ENCODE peak calls at places on chromosomes 3 and 15, in eight cellular contexts. Z is lower lobe of right lung, B is fibroblast of lung, X is neural progenitor cell, C is pancreas, T is tibial nerve, K is cardiac muscle cell, P is ovary. M is an unnamed sample.

GRCh38 chr3:14549256-14549931 is 9.3 kb upstream of the GRIP2 start:
- DNase-seq in X (no peak), T (no peak), B (peak; percentile 14), P (no peak), K (no peak), C (no peak), Z (no peak), M (no peak)

GRCh38 chr3:119378259-119378658 is 84.1 kb downstream of the ARHGAP31 start:
- DNase-seq in Z (no peak), K (no peak), B (no peak), P (no peak), T (no peak), X (no peak), C (no peak), M (no peak)

GRCh38 chr3:2099028-2099671 is 484 bp downstream of the CNTN4 start:
- DNase-seq in C (no peak), B (no peak), T (no peak), P (no peak), Z (peak; percentile 51), K (no peak), X (peak; percentile 79), M (no peak)

GRCh38 chr3:128226794-128227399 is 73.6 kb downstream of the EEFSEC start:
- DNase-seq in Z (no peak), B (peak; percentile 25), T (no peak), P (no peak), K (peak; percentile 58), X (peak; percentile 69), C (no peak), M (peak; percentile 21)

GRCh38 chr3:57756528-57757401 is 656 bp downstream of the SLMAP start:
- DNase-seq in B (peak; percentile 74), Z (peak; percentile 67), C (peak; percentile 44), X (peak; percentile 50), P (peak; percentile 55), K (peak; percentile 58), T (peak; percentile 40), M (peak; percentile 35)

GRCh38 chr3:120497318-120497717 is 46.5 kb upstream of the FSTL1 start:
- DNase-seq in K (peak; percentile 88), P (no peak), X (no peak), Z (no peak), B (peak; percentile 98), T (no peak), C (no peak), M (no peak)

GRCh38 chr15:22902578-22902977 is 64.1 kb downstream of the NIPA2 start:
- DNase-seq in P (no peak), T (no peak), C (no peak), X (no peak), Z (no peak), B (no peak), K (no peak), M (no peak)

GRCh38 chr3:187996609-187997008 is 157.3 kb upstream of the LPP start:
- DNase-seq in Z (no peak), C (no peak), K (no peak), P (no peak), T (no peak), B (no peak), X (no peak), M (no peak)

GRCh38 chr3:46970391-46971091 is 6.0 kb downstream of the CCDC12 start:
- DNase-seq in P (no peak), C (peak; percentile 88), Z (no peak), X (no peak), T (no peak), K (peak; percentile 35), B (no peak), M (peak; percentile 57)

DNA sequence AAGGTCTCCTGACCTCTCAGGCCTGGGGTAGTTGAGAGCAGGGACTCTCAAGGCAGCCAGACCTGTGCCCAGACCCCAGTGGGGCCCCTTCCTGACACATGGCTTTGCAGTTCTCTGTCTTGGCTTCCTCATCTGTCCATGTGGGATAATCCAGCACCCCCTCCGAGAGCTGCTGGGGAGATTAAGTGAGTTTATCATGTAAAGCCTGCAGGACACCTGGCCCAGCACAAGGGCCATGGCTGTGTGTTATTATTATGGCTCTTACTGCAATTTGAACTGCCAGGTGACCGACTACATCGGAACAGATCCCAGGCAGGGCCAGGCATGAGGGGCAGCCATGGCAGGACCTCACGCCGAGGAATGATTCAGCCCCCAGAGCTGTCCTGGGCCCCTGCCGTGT is 12.6 kb downstream of the DUSP7 start:
- DNase-seq in B (no peak), T (no peak), X (no peak), Z (no peak), C (no peak), P (no peak), K (no peak), M (no peak)
- H3K4me1 ChIP-seq in B (peaks cover 30% of the 10 kb centered on the region), T (peaks cover 55% of the 10 kb centered on the region), X (peaks cover 18% of the 10 kb centered on the region), Z (peaks cover 65% of the 10 kb centered on the region), C (no peaks in the 10 kb centered on the region), P (no peaks in the 10 kb centered on the region), K (peaks cover 26% of the 10 kb centered on the region), M (peaks cover 76% of the 10 kb centered on the region)

DNA sequence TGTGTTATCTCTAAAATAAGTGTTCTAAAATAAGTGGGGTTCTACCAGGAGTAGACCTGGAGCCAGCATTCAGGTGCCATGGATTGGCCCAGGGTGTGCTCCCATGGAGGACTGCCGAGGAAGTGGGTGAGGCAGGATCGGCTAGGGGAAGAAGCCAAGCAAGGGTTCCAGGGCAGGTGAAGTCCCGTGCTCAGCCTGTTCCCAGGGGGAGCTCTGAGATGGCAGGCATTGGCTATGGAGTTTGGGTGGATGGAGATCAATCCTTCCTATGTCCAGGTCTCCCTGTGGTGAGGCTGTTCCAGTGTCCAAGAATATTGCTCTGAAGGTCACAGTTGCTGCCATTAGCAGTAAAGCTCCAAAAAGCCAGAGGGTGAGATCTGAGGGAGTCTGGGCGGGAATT is 46.9 kb upstream of the ITGA11 start:
- DNase-seq in C (no peak), P (no peak), Z (no peak), K (no peak), T (no peak), B (no peak), X (no peak), M (no peak)
- H3K4me1 ChIP-seq in C (no peaks in the 10 kb centered on the region), P (peaks cover 4% of the 10 kb centered on the region), Z (no peaks in the 10 kb centered on the region), K (no peaks in the 10 kb centered on the region), T (no peaks in the 10 kb centered on the region), B (no peaks in the 10 kb centered on the region), X (no peaks in the 10 kb centered on the region), M (peaks cover 10% of the 10 kb centered on the region)

DNA sequence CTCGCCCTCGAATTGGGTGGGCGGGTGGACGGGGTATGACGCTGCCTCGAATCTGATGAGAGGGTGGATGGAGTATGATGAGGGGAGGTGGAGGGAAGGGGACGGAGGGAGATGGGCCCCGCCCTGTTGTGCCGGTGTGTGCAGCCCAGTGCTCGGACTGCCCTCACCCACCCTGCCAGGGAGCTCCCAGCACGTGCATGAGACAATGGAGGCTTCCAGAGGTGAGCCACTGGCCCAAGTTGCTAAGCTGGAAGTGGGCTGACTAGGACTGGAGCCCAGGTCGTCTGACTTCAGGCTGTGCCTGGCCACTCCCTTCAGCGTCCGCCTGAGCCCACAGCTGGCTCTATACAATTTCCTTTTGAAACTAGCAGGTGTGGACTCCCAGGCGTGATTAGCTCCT is 47.0 kb upstream of the CTSH start:
- DNase-seq in Z (peak; percentile 37), K (no peak), P (no peak), B (no peak), T (no peak), X (no peak), C (no peak), M (no peak)
- H3K4me1 ChIP-seq in Z (peaks cover 56% of the 10 kb centered on the region), K (no peaks in the 10 kb centered on the region), P (peaks cover 3% of the 10 kb centered on the region), B (peaks cover 9% of the 10 kb centered on the region), T (peaks cover 5% of the 10 kb centered on the region), X (peaks cover 9% of the 10 kb centered on the region), C (no peaks in the 10 kb centered on the region), M (peaks cover 7% of the 10 kb centered on the region)

DNA sequence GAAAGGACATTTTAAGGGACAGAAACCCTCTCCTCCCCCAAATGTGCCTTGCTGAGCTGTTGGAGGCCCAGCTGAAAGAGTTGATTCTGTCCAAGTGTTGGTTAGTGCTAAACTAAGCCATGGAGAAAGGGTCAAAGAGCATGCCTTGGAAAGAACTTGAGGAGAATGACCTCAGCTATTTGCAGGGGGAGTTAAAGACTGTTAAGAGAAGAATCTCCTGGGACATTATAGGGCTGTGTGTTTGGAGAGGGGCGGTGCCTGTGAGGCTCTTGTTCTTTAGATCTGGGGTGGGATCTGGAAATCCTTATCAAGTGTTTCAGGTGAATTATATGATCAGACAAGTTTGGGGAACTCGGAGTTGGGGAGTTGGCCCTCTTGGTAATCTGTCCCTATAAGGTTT is 13.0 kb downstream of the FNDC3B start:
- DNase-seq in K (no peak), Z (no peak), T (no peak), X (no peak), B (no peak), C (no peak), P (no peak), M (no peak)
- H3K4me1 ChIP-seq in K (peaks cover 8% of the 10 kb centered on the region), Z (peaks cover 35% of the 10 kb centered on the region), T (peaks cover 24% of the 10 kb centered on the region), X (peaks cover 15% of the 10 kb centered on the region), B (peaks cover 7% of the 10 kb centered on the region), C (peaks cover 20% of the 10 kb centered on the region), P (peaks cover 10% of the 10 kb centered on the region), M (peaks cover 70% of the 10 kb centered on the region)

GRCh38 chr3:178455966-178456365 is 80.3 kb upstream of the KCNMB2 start:
- DNase-seq in B (no peak), T (no peak), K (no peak), C (no peak), P (no peak), Z (no peak), X (no peak), M (no peak)
- H3K4me1 ChIP-seq in B (peaks cover 3% of the 10 kb centered on the region), T (no peaks in the 10 kb centered on the region), K (no peaks in the 10 kb centered on the region), C (no peaks in the 10 kb centered on the region), P (no peaks in the 10 kb centered on the region), Z (no peaks in the 10 kb centered on the region), X (peaks cover 3% of the 10 kb centered on the region), M (peaks cover 32% of the 10 kb centered on the region)

DNA sequence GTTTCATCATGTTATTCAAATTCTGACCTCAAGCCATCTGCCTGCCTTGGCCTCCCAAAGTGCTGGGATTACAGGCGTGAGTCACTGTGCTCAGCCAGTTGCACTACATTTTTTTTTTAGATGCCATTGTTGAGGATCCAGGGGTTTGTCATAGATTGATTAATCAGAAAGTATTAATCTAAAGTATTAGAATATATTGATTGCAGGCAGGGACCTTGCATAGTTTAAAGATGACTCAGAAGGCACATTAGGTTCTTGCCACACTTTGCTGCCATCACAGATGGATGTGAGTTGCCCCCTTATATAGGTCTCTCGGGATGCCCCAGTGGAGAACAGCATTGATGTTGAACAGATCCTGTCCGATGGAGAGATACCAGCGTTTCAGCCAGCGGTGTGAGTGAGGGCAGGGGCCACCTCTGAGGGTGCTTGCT is 41.1 kb downstream of the IGF1R start:
- DNase-seq in B (peak; percentile 53), T (no peak), X (no peak), P (no peak), C (no peak), Z (no peak), K (peak; percentile 49), M (no peak)
- H3K4me1 ChIP-seq in B (peaks cover 11% of the 10 kb centered on the region), T (peaks cover 5% of the 10 kb centered on the region), X (peaks cover 31% of the 10 kb centered on the region), P (peaks cover 45% of the 10 kb centered on the region), C (peaks cover 11% of the 10 kb centered on the region), Z (peaks cover 52% of the 10 kb centered on the region), K (peaks cover 29% of the 10 kb centered on the region), M (peaks cover 95% of the 10 kb centered on the region)

GRCh38 chr15:29815000-29815704 is 7.1 kb downstream of the TJP1 start:
- DNase-seq in Z (no peak), X (no peak), T (no peak), P (no peak), B (peak; percentile 62), C (no peak), K (no peak), M (no peak)
- H3K4me1 ChIP-seq in Z (peaks cover 71% of the 10 kb centered on the region), X (peaks cover 24% of the 10 kb centered on the region), T (peaks cover 8% of the 10 kb centered on the region), P (peaks cover 2% of the 10 kb centered on the region), B (peaks cover 10% of the 10 kb centered on the region), C (peaks cover 27% of the 10 kb centered on the region), K (peaks cover 28% of the 10 kb centered on the region), M (peaks cover 96% of the 10 kb centered on the region)

M was measured in left ventricle myocardium inferior.